ENCODE peak calls at places on chromosomes 16 and 17, in four cellular contexts. A is Caco-2; H is NCI-H1417; T is activated CD4-positive, alpha-beta memory T cell treated with anti-CD3 and anti-CD28 coated beads for 36 hours. Q is an unnamed sample.

GRCh38 chr16:23280483-23280967 is 21.6 kb upstream of the SCNN1B start:
- DNase-seq in A (no peak), H (no peak), T (no peak), Q (no peak)

GRCh38 chr16:84340305-84341040 is 27.9 kb upstream of the ATP2C2 start:
- DNase-seq in T (no peak), H (no peak), A (peak; percentile 91), Q (no peak)

GRCh38 chr17:40458851-40459482 is 15.7 kb downstream of the IGFBP4 start:
- DNase-seq in A (no peak), H (no peak), T (no peak), Q (no peak)

GRCh38 chr17:76793775-76794174 is 55.9 kb downstream of the MFSD11 start:
- DNase-seq in T (peak; percentile 13), A (peak; percentile 50), H (peak; percentile 15), Q (peak; percentile 16)

GRCh38 chr16:20867585-20867984 is 32.6 kb downstream of the DCUN1D3 start:
- DNase-seq in H (no peak), A (no peak), T (no peak), Q (no peak)

GRCh38 chr17:78111012-78111726 is 17.4 kb downstream of the TMC6 start:
- DNase-seq in A (no peak), H (no peak), T (no peak), Q (no peak)

GRCh38 chr17:68383120-68383442 is 74.2 kb downstream of the WIPI1 start:
- DNase-seq in T (no peak), H (no peak), A (no peak), Q (no peak)

GRCh38 chr16:79623076-79623475 is 22.5 kb upstream of the MAF start:
- DNase-seq in H (no peak), T (no peak), A (no peak), Q (no peak)

GRCh38 chr17:48062273-48062672 is 14.1 kb downstream of the NFE2L1 start:
- DNase-seq in H (no peak), A (no peak), T (no peak), Q (no peak)

GRCh38 chr17:12789075-12789975 is at the start of gene ARHGAP44:
- DNase-seq in T (peak; percentile 24), A (peak; percentile 65), H (no peak), Q (peak; percentile 43)

GRCh38 chr16:15879255-15879804 is 9.1 kb downstream of the CEP20 start:
- DNase-seq in A (no peak), H (no peak), T (no peak), Q (no peak)

GRCh38 chr17:50328926-50329325 is 17.0 kb upstream of the XYLT2 start:
- DNase-seq in A (no peak), T (no peak), H (no peak), Q (no peak)

GRCh38 chr17:61486135-61487120 is 34.2 kb downstream of the TBX4 start:
- DNase-seq in H (no peak), T (no peak), A (no peak), Q (no peak)

GRCh38 chr16:63130942-63131341 is 1094.7 kb upstream of the CDH8 start:
- DNase-seq in A (no peak), H (no peak), T (no peak), Q (no peak)

GRCh38 chr17:59330314-59330942 is 1.0 kb upstream of the YPEL2 start:
- DNase-seq in T (peak; percentile 19), A (peak; percentile 63), H (no peak), Q (peak; percentile 11)

GRCh38 chr16:69711115-69711740 is 15.1 kb downstream of the NQO1 start:
- DNase-seq in T (peak; percentile 49), H (no peak), A (no peak), Q (peak; percentile 26)

GRCh38 chr17:44039829-44040635 is 25.3 kb upstream of the TMEM101 start:
- DNase-seq in A (no peak), H (no peak), T (no peak), Q (no peak)

GRCh38 chr17:50440172-50440837 is 14.3 kb downstream of the ACSF2 start:
- DNase-seq in T (no peak), H (no peak), A (peak; percentile 62), Q (no peak)

GRCh38 chr16:25177831-25178688 is 38.7 kb upstream of the AQP8 start:
- DNase-seq in T (no peak), A (no peak), H (no peak), Q (no peak)